ENCODE peak calls at places on chromosomes 3 and 15, in five cellular contexts. One of them, this sample, is unnamed.

GRCh38 chr3:173411288-173412064 is 13.9 kb downstream of the NLGN1 start:
- DNase-seq in CD4-positive, CD25-positive, alpha-beta regulatory T cell: no peak
- DNase-seq in EH: peak
- DNase-seq in HFF-Myc: no peak
- DNase-seq in Calu3: peak
- DNase-seq in this sample: peak

GRCh38 chr15:45734244-45734643 is 99.4 kb downstream of the SQOR start:
- DNase-seq in CD4-positive, CD25-positive, alpha-beta regulatory T cell: no peak
- DNase-seq in Calu3: no peak
- DNase-seq in HFF-Myc: no peak
- DNase-seq in EH: no peak
- DNase-seq in this sample: no peak

GRCh38 chr15:60121845-60122244 is 117.7 kb downstream of the FOXB1 start:
- DNase-seq in HFF-Myc: no peak
- DNase-seq in EH: no peak
- DNase-seq in Calu3: no peak
- DNase-seq in CD4-positive, CD25-positive, alpha-beta regulatory T cell: no peak
- DNase-seq in this sample: no peak

GRCh38 chr15:66720206-66721010 is 18.4 kb downstream of the SMAD6 start:
- DNase-seq in HFF-Myc: no peak
- DNase-seq in Calu3: peak
- DNase-seq in EH: peak
- DNase-seq in CD4-positive, CD25-positive, alpha-beta regulatory T cell: no peak
- DNase-seq in this sample: no peak

GRCh38 chr3:120448707-120449650 is 1.8 kb downstream of the FSTL1 start:
- DNase-seq in HFF-Myc: no peak
- DNase-seq in CD4-positive, CD25-positive, alpha-beta regulatory T cell: no peak
- DNase-seq in Calu3: no peak
- DNase-seq in EH: peak
- DNase-seq in this sample: peak

GRCh38 chr3:143654906-143655305 is 193.4 kb downstream of the SLC9A9 start:
- DNase-seq in CD4-positive, CD25-positive, alpha-beta regulatory T cell: no peak
- DNase-seq in Calu3: no peak
- DNase-seq in HFF-Myc: no peak
- DNase-seq in EH: no peak
- DNase-seq in this sample: no peak

GRCh38 chr15:50996641-50997040 is 88.2 kb downstream of the AP4E1 start:
- DNase-seq in CD4-positive, CD25-positive, alpha-beta regulatory T cell: no peak
- DNase-seq in HFF-Myc: no peak
- DNase-seq in EH: peak
- DNase-seq in Calu3: no peak
- DNase-seq in this sample: peak

GRCh38 chr3:8825153-8825825 is 55.9 kb upstream of the OXTR start:
- DNase-seq in Calu3: no peak
- DNase-seq in HFF-Myc: no peak
- DNase-seq in CD4-positive, CD25-positive, alpha-beta regulatory T cell: no peak
- DNase-seq in EH: no peak
- DNase-seq in this sample: no peak

GRCh38 chr3:23880703-23881339 is 36.0 kb downstream of the NKIRAS1 start:
- DNase-seq in HFF-Myc: no peak
- DNase-seq in CD4-positive, CD25-positive, alpha-beta regulatory T cell: no peak
- DNase-seq in Calu3: no peak
- DNase-seq in EH: peak
- DNase-seq in this sample: no peak

GRCh38 chr3:157263027-157263426 is 103.1 kb upstream of the CCNL1 start:
- DNase-seq in HFF-Myc: no peak
- DNase-seq in EH: peak
- DNase-seq in CD4-positive, CD25-positive, alpha-beta regulatory T cell: no peak
- DNase-seq in Calu3: peak
- DNase-seq in this sample: no peak

GRCh38 chr3:59908280-59908679 is 858.5 kb upstream of the CFAP20DC start:
- DNase-seq in HFF-Myc: no peak
- DNase-seq in EH: no peak
- DNase-seq in Calu3: no peak
- DNase-seq in CD4-positive, CD25-positive, alpha-beta regulatory T cell: no peak
- DNase-seq in this sample: no peak

GRCh38 chr15:81015595-81016252 is 15.0 kb downstream of the TLNRD1 start:
- DNase-seq in Calu3: no peak
- DNase-seq in HFF-Myc: no peak
- DNase-seq in CD4-positive, CD25-positive, alpha-beta regulatory T cell: no peak
- DNase-seq in EH: no peak
- DNase-seq in this sample: no peak

GRCh38 chr3:52143156-52143555 is 11.1 kb downstream of the POC1A start:
- DNase-seq in HFF-Myc: no peak
- DNase-seq in CD4-positive, CD25-positive, alpha-beta regulatory T cell: no peak
- DNase-seq in Calu3: no peak
- DNase-seq in EH: no peak
- DNase-seq in this sample: no peak

GRCh38 chr3:58051196-58051595 is 43.0 kb downstream of the FLNB start:
- DNase-seq in CD4-positive, CD25-positive, alpha-beta regulatory T cell: no peak
- DNase-seq in HFF-Myc: no peak
- DNase-seq in EH: peak
- DNase-seq in Calu3: peak
- DNase-seq in this sample: peak

GRCh38 chr3:111903067-111903511 is 44.0 kb downstream of the PHLDB2 start:
- DNase-seq in HFF-Myc: peak
- DNase-seq in EH: peak
- DNase-seq in CD4-positive, CD25-positive, alpha-beta regulatory T cell: no peak
- DNase-seq in Calu3: peak
- DNase-seq in this sample: peak